ENCODE peak calls at places on chromosomes 3 and 15, in ten cellular contexts. L is HS-27A; I is hypothalamus; G is amniotic stem cell; P is stimulated activated CD4-positive, alpha-beta T cell treated with anti-CD3 and anti-CD28 coated beads, TNF-alpha, amount 100 ng/mL, for 1 hour; Y is NCI-H2081 treated with DMSO at 0.1 percent for 48 hours; F is HEK293T; B is lower lobe of right lung; O is fibroblast of mammary gland; S is AG09319. H is an unnamed sample.

GRCh38 chr3:107117922-107118576 is 259.2 kb upstream of the CCDC54 start:
- DNase-seq in L (peak; percentile 41), I (peak; percentile 60), G (peak; percentile 30), P (no peak), Y (no peak), F (peak; percentile 58), B (no peak), O (peak; percentile 86), S (peak; percentile 52), H (peak; percentile 67)

GRCh38 chr3:196186661-196187573 is 24.3 kb downstream of the ZDHHC19 start:
- DNase-seq in L (no peak), I (peak; percentile 21), G (no peak), P (no peak), Y (peak; percentile 19), F (no peak), B (no peak), O (no peak), S (no peak), H (no peak)

GRCh38 chr15:70892002-70892911 is at the start of the genes LRRC49 and THAP10:
- DNase-seq in L (peak; percentile 99), I (peak; percentile 95), G (peak; percentile 89), P (no peak), Y (peak; percentile 63), F (peak; percentile 85), B (peak; percentile 90), O (peak; percentile 98), S (peak; percentile 86), H (peak; percentile 94)

GRCh38 chr15:63332367-63333078 is 49.1 kb downstream of the CA12 start:
- DNase-seq in L (peak; percentile 90), I (no peak), G (peak; percentile 47), P (no peak), Y (no peak), F (no peak), B (no peak), O (peak; percentile 97), S (peak; percentile 44), H (no peak)

GRCh38 chr15:37907136-37907535 is 27.3 kb upstream of the TMCO5A start:
- DNase-seq in L (no peak), I (no peak), G (no peak), P (no peak), Y (peak; percentile 17), F (no peak), B (no peak), O (peak; percentile 45), S (no peak), H (no peak)

GRCh38 chr3:13818919-13819318 is 61.0 kb downstream of the WNT7A start:
- DNase-seq in L (no peak), I (no peak), G (no peak), P (no peak), Y (no peak), F (no peak), B (peak; percentile 42), O (no peak), S (no peak), H (no peak)

GRCh38 chr3:62811119-62811518 is 64.1 kb downstream of the CADPS start:
- DNase-seq in L (no peak), I (no peak), G (no peak), P (no peak), Y (no peak), F (no peak), B (no peak), O (no peak), S (no peak), H (no peak)

GRCh38 chr15:73691398-73691797 is 7.2 kb downstream of the CD276 start:
- DNase-seq in L (no peak), I (no peak), G (no peak), P (no peak), Y (no peak), F (no peak), B (peak; percentile 60), O (peak; percentile 93), S (peak; percentile 43), H (peak; percentile 83)

GRCh38 chr3:183914856-183915255 is 30.2 kb upstream of the PARL start:
- DNase-seq in L (no peak), I (no peak), G (no peak), P (no peak), Y (no peak), F (no peak), B (no peak), O (no peak), S (no peak), H (no peak)

GRCh38 chr3:175070946-175071345 is 211.8 kb downstream of the NAALADL2 start:
- DNase-seq in L (no peak), I (no peak), G (no peak), P (no peak), Y (no peak), F (no peak), B (no peak), O (peak; percentile 6), S (no peak), H (no peak)

GRCh38 chr3:50523170-50523865 is 19.9 kb upstream of the CACNA2D2 start:
- DNase-seq in L (no peak), I (no peak), G (no peak), P (no peak), Y (no peak), F (no peak), B (no peak), O (no peak), S (no peak), H (peak; percentile 95)

GRCh38 chr3:49869525-49870126 is at the start of gene CAMKV:
- DNase-seq in L (no peak), I (no peak), G (no peak), P (no peak), Y (no peak), F (peak; percentile 86), B (no peak), O (no peak), S (no peak), H (peak; percentile 63)

GRCh38 chr15:95511680-95512079 is 818.8 kb upstream of the NR2F2 start:
- DNase-seq in L (no peak), I (no peak), G (no peak), P (no peak), Y (no peak), F (no peak), B (no peak), O (peak; percentile 24), S (no peak), H (no peak)

GRCh38 chr15:40045572-40046217 is 6.7 kb upstream of the SRP14 start:
- DNase-seq in L (no peak), I (no peak), G (no peak), P (no peak), Y (no peak), F (no peak), B (no peak), O (no peak), S (no peak), H (no peak)

GRCh38 chr3:126540342-126540849 is 16.4 kb downstream of the CHST13 start:
- DNase-seq in L (peak; percentile 91), I (no peak), G (peak; percentile 85), P (no peak), Y (no peak), F (no peak), B (peak; percentile 45), O (peak; percentile 96), S (peak; percentile 57), H (peak; percentile 1)

GRCh38 chr3:128799650-128800049 is 73.7 kb downstream of the RAB7A start:
- DNase-seq in L (no peak), I (no peak), G (no peak), P (no peak), Y (no peak), F (no peak), B (no peak), O (no peak), S (no peak), H (no peak)

GRCh38 chr15:74826372-74826819 is at the start of gene CPLX3:
- DNase-seq in L (no peak), I (no peak), G (no peak), P (no peak), Y (no peak), F (no peak), B (no peak), O (no peak), S (no peak), H (no peak)

GRCh38 chr15:90829942-90830440 is 38.4 kb upstream of the FURIN start:
- DNase-seq in L (no peak), I (peak; percentile 20), G (no peak), P (no peak), Y (no peak), F (no peak), B (peak; percentile 53), O (no peak), S (no peak), H (no peak)

GRCh38 chr3:15069441-15069840 is 4.3 kb upstream of the MRPS25 start:
- DNase-seq in L (no peak), I (no peak), G (no peak), P (no peak), Y (no peak), F (no peak), B (no peak), O (no peak), S (no peak), H (peak; percentile 34)

GRCh38 chr15:29364429-29365078 is 94.9 kb upstream of the NSMCE3 start:
- DNase-seq in L (no peak), I (no peak), G (peak; percentile 5), P (no peak), Y (no peak), F (peak; percentile 21), B (no peak), O (peak; percentile 57), S (no peak), H (no peak)

GRCh38 chr3:122767690-122768372 is 25.8 kb downstream of the HSPBAP1 start:
- DNase-seq in L (no peak), I (no peak), G (no peak), P (no peak), Y (no peak), F (no peak), B (no peak), O (no peak), S (no peak), H (no peak)

GRCh38 chr3:15629860-15630597 is 28.5 kb downstream of the BTD start:
- DNase-seq in L (peak; percentile 79), I (peak; percentile 46), G (peak; percentile 89), P (peak; percentile 31), Y (no peak), F (peak; percentile 67), B (no peak), O (peak; percentile 90), S (peak; percentile 56), H (peak; percentile 63)

GRCh38 chr3:5188419-5189405 is 1.2 kb downstream of the EDEM1 start:
- DNase-seq in L (no peak), I (no peak), G (no peak), P (no peak), Y (no peak), F (peak; percentile 32), B (peak; percentile 75), O (peak; percentile 30), S (no peak), H (no peak)

GRCh38 chr15:69064649-69065048 is 50.2 kb downstream of the NOX5 start:
- DNase-seq in L (no peak), I (no peak), G (no peak), P (no peak), Y (no peak), F (no peak), B (no peak), O (no peak), S (no peak), H (no peak)

GRCh38 chr15:101028321-101028720 is 109.2 kb downstream of the LRRK1 start:
- DNase-seq in L (no peak), I (no peak), G (no peak), P (no peak), Y (no peak), F (no peak), B (no peak), O (no peak), S (no peak), H (peak; percentile 0)

GRCh38 chr3:121995190-121996137 is 26.6 kb downstream of the ILDR1 start:
- DNase-seq in L (peak; percentile 36), I (peak; percentile 8), G (peak; percentile 17), P (no peak), Y (no peak), F (peak; percentile 67), B (peak; percentile 77), O (peak; percentile 75), S (peak; percentile 16), H (peak; percentile 73)

GRCh38 chr3:38031022-38031994 is 1.9 kb upstream of the PLCD1 start:
- DNase-seq in L (peak; percentile 77), I (peak; percentile 27), G (no peak), P (no peak), Y (no peak), F (no peak), B (peak; percentile 87), O (peak; percentile 28), S (no peak), H (no peak)

GRCh38 chr3:52311567-52312119 is 4.5 kb upstream of the DNAH1 start:
- DNase-seq in L (no peak), I (no peak), G (no peak), P (no peak), Y (peak; percentile 12), F (no peak), B (no peak), O (no peak), S (no peak), H (no peak)